ENCODE peak calls at places on chromosomes 1 and 21, in five cellular contexts. One of them, this sample, is unnamed.

GRCh38 chr1:14189381-14189780 is 409.1 kb upstream of the KAZN start:
- DNase-seq in natural killer cell: no peak
- DNase-seq in cardiac muscle cell: no peak
- DNase-seq in neural progenitor cell: no peak
- DNase-seq in colonic mucosa: no peak
- DNase-seq in this sample: no peak

GRCh38 chr1:29513357-29513756 is 277.0 kb downstream of the PTPRU start:
- DNase-seq in natural killer cell: no peak
- DNase-seq in colonic mucosa: no peak
- DNase-seq in cardiac muscle cell: peak
- DNase-seq in neural progenitor cell: peak
- DNase-seq in this sample: no peak

GRCh38 chr1:245453556-245453955 is 298.8 kb downstream of the KIF26B start:
- DNase-seq in colonic mucosa: no peak
- DNase-seq in cardiac muscle cell: no peak
- DNase-seq in natural killer cell: no peak
- DNase-seq in neural progenitor cell: no peak
- DNase-seq in this sample: no peak

GRCh38 chr21:41901099-41901498 is 22.0 kb upstream of the PRDM15 start:
- DNase-seq in natural killer cell: no peak
- DNase-seq in neural progenitor cell: no peak
- DNase-seq in colonic mucosa: no peak
- DNase-seq in cardiac muscle cell: no peak
- DNase-seq in this sample: no peak

GRCh38 chr1:105632342-105633196 is 1423.9 kb upstream of the PRMT6 start:
- DNase-seq in colonic mucosa: peak
- DNase-seq in neural progenitor cell: no peak
- DNase-seq in cardiac muscle cell: peak
- DNase-seq in natural killer cell: no peak
- DNase-seq in this sample: no peak

GRCh38 chr1:172108494-172108893 is 267.2 kb downstream of the DNM3 start:
- DNase-seq in cardiac muscle cell: no peak
- DNase-seq in colonic mucosa: no peak
- DNase-seq in natural killer cell: no peak
- DNase-seq in neural progenitor cell: no peak
- DNase-seq in this sample: no peak

GRCh38 chr1:202023033-202023433 is 12.6 kb downstream of the ELF3 start:
- DNase-seq in neural progenitor cell: no peak
- DNase-seq in colonic mucosa: peak
- DNase-seq in cardiac muscle cell: no peak
- DNase-seq in natural killer cell: no peak
- DNase-seq in this sample: no peak

GRCh38 chr1:220451541-220451940 is 76.4 kb upstream of the MARK1 start:
- DNase-seq in neural progenitor cell: no peak
- DNase-seq in natural killer cell: no peak
- DNase-seq in cardiac muscle cell: peak
- DNase-seq in colonic mucosa: no peak
- DNase-seq in this sample: no peak

GRCh38 chr1:61638296-61638695 is 86.6 kb downstream of the TM2D1 start:
- DNase-seq in natural killer cell: no peak
- DNase-seq in colonic mucosa: no peak
- DNase-seq in cardiac muscle cell: no peak
- DNase-seq in neural progenitor cell: no peak
- DNase-seq in this sample: no peak

GRCh38 chr1:115437146-115437639 is 99.1 kb upstream of the NGF start:
- DNase-seq in natural killer cell: no peak
- DNase-seq in neural progenitor cell: no peak
- DNase-seq in cardiac muscle cell: no peak
- DNase-seq in colonic mucosa: no peak
- DNase-seq in this sample: no peak

GRCh38 chr1:106907795-106908194 is 148.7 kb upstream of the PRMT6 start:
- DNase-seq in neural progenitor cell: no peak
- DNase-seq in natural killer cell: no peak
- DNase-seq in colonic mucosa: no peak
- DNase-seq in cardiac muscle cell: no peak
- DNase-seq in this sample: no peak

GRCh38 chr1:97632075-97632474 is 288.8 kb downstream of the DPYD start:
- DNase-seq in neural progenitor cell: no peak
- DNase-seq in colonic mucosa: no peak
- DNase-seq in natural killer cell: no peak
- DNase-seq in cardiac muscle cell: peak
- DNase-seq in this sample: no peak

GRCh38 chr1:11804666-11805453 is 904 bp downstream of the MTHFR start:
- DNase-seq in natural killer cell: no peak
- DNase-seq in neural progenitor cell: peak
- DNase-seq in colonic mucosa: peak
- DNase-seq in cardiac muscle cell: peak
- DNase-seq in this sample: no peak

GRCh38 chr1:95655321-95656020 is 421.5 kb downstream of the RWDD3 start:
- DNase-seq in natural killer cell: no peak
- DNase-seq in colonic mucosa: no peak
- DNase-seq in cardiac muscle cell: no peak
- DNase-seq in neural progenitor cell: peak
- DNase-seq in this sample: no peak

GRCh38 chr21:23695449-23695848 is 1911.8 kb downstream of the MRPL39 start:
- DNase-seq in colonic mucosa: no peak
- DNase-seq in natural killer cell: no peak
- DNase-seq in neural progenitor cell: no peak
- DNase-seq in cardiac muscle cell: no peak
- DNase-seq in this sample: no peak

GRCh38 chr1:234970731-234971476 is 157.7 kb downstream of the TOMM20 start:
- DNase-seq in natural killer cell: peak
- DNase-seq in colonic mucosa: peak
- DNase-seq in neural progenitor cell: peak
- DNase-seq in cardiac muscle cell: peak
- DNase-seq in this sample: no peak

GRCh38 chr1:244896550-244896949 is 32.2 kb upstream of the HNRNPU start:
- DNase-seq in neural progenitor cell: no peak
- DNase-seq in colonic mucosa: no peak
- DNase-seq in cardiac muscle cell: no peak
- DNase-seq in natural killer cell: no peak
- DNase-seq in this sample: no peak

GRCh38 chr1:108117908-108118902 is 81.9 kb downstream of the SLC25A24 start:
- DNase-seq in natural killer cell: no peak
- DNase-seq in cardiac muscle cell: no peak
- DNase-seq in colonic mucosa: no peak
- DNase-seq in neural progenitor cell: no peak
- DNase-seq in this sample: no peak

GRCh38 chr1:197374428-197374827 is 106.4 kb downstream of the CRB1 start:
- DNase-seq in neural progenitor cell: no peak
- DNase-seq in cardiac muscle cell: no peak
- DNase-seq in natural killer cell: no peak
- DNase-seq in colonic mucosa: no peak
- DNase-seq in this sample: no peak

GRCh38 chr1:116178837-116179236 is 67.6 kb downstream of the MAB21L3 start:
- DNase-seq in natural killer cell: no peak
- DNase-seq in cardiac muscle cell: no peak
- DNase-seq in colonic mucosa: peak
- DNase-seq in neural progenitor cell: no peak
- DNase-seq in this sample: no peak

GRCh38 chr1:16236091-16236494 is 890 bp downstream of the CPLANE2 start:
- DNase-seq in neural progenitor cell: peak
- DNase-seq in colonic mucosa: peak
- DNase-seq in natural killer cell: no peak
- DNase-seq in cardiac muscle cell: no peak
- DNase-seq in this sample: no peak

GRCh38 chr1:65425697-65426096 is 5.2 kb downstream of the LEPR start:
- DNase-seq in colonic mucosa: no peak
- DNase-seq in neural progenitor cell: peak
- DNase-seq in cardiac muscle cell: no peak
- DNase-seq in natural killer cell: no peak
- DNase-seq in this sample: no peak

GRCh38 chr1:38787041-38787440 is 72.5 kb downstream of the RRAGC start:
- DNase-seq in neural progenitor cell: no peak
- DNase-seq in cardiac muscle cell: no peak
- DNase-seq in natural killer cell: no peak
- DNase-seq in colonic mucosa: no peak
- DNase-seq in this sample: no peak

GRCh38 chr1:172180886-172181285 is 239.6 kb upstream of the C1orf105 start:
- DNase-seq in colonic mucosa: peak
- DNase-seq in cardiac muscle cell: no peak
- DNase-seq in natural killer cell: peak
- DNase-seq in neural progenitor cell: no peak
- DNase-seq in this sample: no peak

GRCh38 chr1:242205622-242206489 is 207.0 kb upstream of the MAP1LC3C start:
- DNase-seq in colonic mucosa: no peak
- DNase-seq in cardiac muscle cell: no peak
- DNase-seq in natural killer cell: no peak
- DNase-seq in neural progenitor cell: no peak
- DNase-seq in this sample: no peak

GRCh38 chr1:183505338-183506089 is 33.2 kb downstream of the SMG7 start:
- DNase-seq in neural progenitor cell: peak
- DNase-seq in colonic mucosa: no peak
- DNase-seq in natural killer cell: no peak
- DNase-seq in cardiac muscle cell: no peak
- DNase-seq in this sample: no peak

DNA sequence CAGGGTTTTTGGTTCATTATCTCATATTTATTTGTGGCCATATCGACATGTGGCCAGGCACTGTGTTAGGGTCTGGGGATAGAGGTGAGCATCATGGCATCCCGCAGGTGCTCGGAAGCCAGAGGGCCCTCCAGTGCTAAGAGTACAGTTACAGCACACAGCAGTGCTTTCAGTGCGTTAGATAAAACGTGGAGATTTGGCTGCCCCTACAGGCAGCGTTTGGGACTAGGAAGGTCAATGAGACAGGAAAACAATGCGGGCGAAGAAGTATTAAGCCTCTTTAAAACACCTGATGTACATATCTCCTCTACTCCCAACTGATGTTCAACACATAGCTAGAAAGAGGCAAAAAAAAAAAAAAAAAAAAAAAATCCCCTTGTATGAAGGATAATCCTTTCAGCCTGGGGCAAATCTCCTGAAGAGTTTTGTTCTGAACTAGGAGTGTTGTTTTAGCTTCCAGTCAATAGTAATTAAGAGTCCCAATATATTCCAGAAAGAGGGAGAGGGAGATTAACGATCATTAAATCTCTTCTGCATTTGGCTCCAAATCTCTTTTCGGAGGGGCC is 80.1 kb downstream of the CAPZB start:
- DNase-seq in neural progenitor cell: peak
- DNase-seq in colonic mucosa: no peak
- DNase-seq in natural killer cell: no peak
- DNase-seq in cardiac muscle cell: no peak
- DNase-seq in this sample: no peak
- TF ChIP-seq CTCF in neural progenitor cell: peak
- TF ChIP-seq CTCF in colonic mucosa: no peak
- TF ChIP-seq CTCF in natural killer cell: no peak
- TF ChIP-seq CTCF in cardiac muscle cell: peak
- TF ChIP-seq CTCF in this sample: no peak

GRCh38 chr1:239951518-239952130 is 140.1 kb upstream of the FMN2 start:
- DNase-seq in colonic mucosa: peak
- DNase-seq in natural killer cell: no peak
- DNase-seq in neural progenitor cell: peak
- DNase-seq in cardiac muscle cell: peak
- DNase-seq in this sample: no peak

GRCh38 chr1:239954836-239955235 is 136.8 kb upstream of the FMN2 start:
- DNase-seq in neural progenitor cell: no peak
- DNase-seq in natural killer cell: no peak
- DNase-seq in colonic mucosa: no peak
- DNase-seq in cardiac muscle cell: no peak
- DNase-seq in this sample: no peak

GRCh38 chr1:239956230-239956629 is 135.5 kb upstream of the FMN2 start:
- DNase-seq in neural progenitor cell: no peak
- DNase-seq in colonic mucosa: no peak
- DNase-seq in cardiac muscle cell: no peak
- DNase-seq in natural killer cell: no peak
- DNase-seq in this sample: no peak

GRCh38 chr1:239955431-239955830 is 136.3 kb upstream of the FMN2 start:
- DNase-seq in cardiac muscle cell: no peak
- DNase-seq in neural progenitor cell: no peak
- DNase-seq in natural killer cell: no peak
- DNase-seq in colonic mucosa: no peak
- DNase-seq in this sample: no peak

DNA sequence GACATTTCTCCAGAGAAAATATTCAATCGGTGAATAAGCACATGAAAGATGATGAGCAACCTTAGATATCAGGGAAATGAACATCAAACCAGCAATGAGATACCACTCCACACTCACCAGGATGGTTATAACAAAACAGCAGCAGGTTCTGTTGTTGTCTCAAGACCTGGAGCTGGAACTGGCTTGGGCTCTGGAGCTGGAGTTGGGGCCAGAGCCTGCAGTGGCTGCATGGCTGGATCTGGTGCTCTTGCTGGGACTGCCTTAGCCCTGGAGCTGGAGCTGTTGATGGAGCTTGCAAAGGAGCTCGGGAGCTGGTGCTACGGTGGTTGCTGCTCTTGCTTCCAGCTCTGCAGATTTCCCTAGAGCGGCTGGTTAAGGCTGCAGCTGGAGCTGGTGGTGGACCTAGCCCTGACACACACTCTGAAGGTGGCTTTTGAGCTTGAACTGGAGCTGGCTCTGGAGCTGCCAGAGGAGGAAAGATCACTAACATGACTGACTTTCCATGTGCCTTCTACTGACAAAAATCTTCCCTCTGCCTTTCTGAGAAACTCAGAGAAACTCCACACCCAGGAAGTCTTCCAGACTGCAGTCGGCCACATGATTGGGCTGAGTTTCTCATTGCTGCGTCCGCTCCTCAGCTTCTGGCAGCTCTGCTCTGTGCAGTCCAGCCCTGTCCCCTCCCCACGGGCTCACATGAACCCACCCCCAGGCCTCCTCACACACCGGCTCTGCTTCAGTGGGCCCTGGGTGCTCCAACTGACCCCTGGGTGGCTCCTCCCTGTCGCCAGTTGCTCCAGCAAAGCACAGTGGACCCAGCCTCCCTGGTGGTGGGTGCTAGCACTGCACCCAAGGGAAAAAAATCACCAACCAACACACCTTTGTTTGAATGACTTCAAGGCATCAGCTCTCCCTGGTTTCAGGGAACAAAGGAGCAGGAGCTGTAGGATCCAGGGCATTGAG is 139.1 kb upstream of the FMN2 start:
- DNase-seq in natural killer cell: no peak
- DNase-seq in colonic mucosa: no peak
- DNase-seq in cardiac muscle cell: peak
- DNase-seq in neural progenitor cell: peak
- DNase-seq in this sample: no peak
- TF ChIP-seq CTCF in natural killer cell: no peak
- TF ChIP-seq CTCF in colonic mucosa: peak
- TF ChIP-seq CTCF in cardiac muscle cell: peak
- TF ChIP-seq CTCF in neural progenitor cell: peak
- TF ChIP-seq CTCF in this sample: no peak

GRCh38 chr1:58782308-58783089 is 1.3 kb downstream of the JUN start:
- DNase-seq in colonic mucosa: peak
- DNase-seq in neural progenitor cell: peak
- DNase-seq in cardiac muscle cell: peak
- DNase-seq in natural killer cell: peak
- DNase-seq in this sample: peak
- TF ChIP-seq CTCF in colonic mucosa: no peak
- TF ChIP-seq CTCF in neural progenitor cell: no peak
- TF ChIP-seq CTCF in cardiac muscle cell: peak
- TF ChIP-seq CTCF in natural killer cell: peak
- TF ChIP-seq CTCF in this sample: no peak

DNA sequence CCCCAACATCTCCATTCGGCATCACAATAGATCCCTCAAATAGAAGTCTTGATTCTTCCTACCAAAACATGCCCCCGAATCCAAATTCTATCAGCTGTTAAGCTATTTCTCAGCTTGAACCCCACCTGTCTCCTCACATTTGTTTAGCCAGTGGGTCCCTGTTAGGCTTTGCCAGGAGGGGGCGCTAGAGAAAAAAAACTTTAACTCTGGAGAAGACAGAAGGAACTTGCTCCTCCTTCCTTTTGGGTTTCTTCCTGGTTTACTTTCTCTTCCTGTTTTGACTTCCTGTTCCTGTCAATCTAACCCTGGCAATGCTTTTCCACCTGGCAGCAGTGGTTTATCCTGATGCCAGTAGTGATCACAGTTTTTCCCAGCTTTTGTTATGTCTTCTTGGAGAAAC is 95.6 kb upstream of the KCNK1 start:
- DNase-seq in colonic mucosa: peak
- DNase-seq in neural progenitor cell: peak
- DNase-seq in natural killer cell: no peak
- DNase-seq in cardiac muscle cell: peak
- DNase-seq in this sample: no peak
- TF ChIP-seq CTCF in colonic mucosa: peak
- TF ChIP-seq CTCF in neural progenitor cell: peak
- TF ChIP-seq CTCF in natural killer cell: no peak
- TF ChIP-seq CTCF in cardiac muscle cell: peak
- TF ChIP-seq CTCF in this sample: no peak

This sample was measured in activated B cell treated with CpG ODN at 0.5 μM for 24 hours.